ENCODE peak calls at places on chromosome 18, in ten cellular contexts. G is T1000; N is NCI-H2081; I is ecto neural progenitor cell; H is H54; Q is natural killer cell treated with Interleukin-12 subunit alpha and Interleukin-12 subunit beta and Interleukin-15 and Interleukin-18, amount 100 ng/mL, for 72 hours; W is body of pancreas; T is GM23338; A is EL; R is activated CD4-positive, alpha-beta T cell treated with anti-CD3 and anti-CD28 coated beads for 48 hours. X is an unnamed sample.

GRCh38 chr18:3329471-3329870 is 67.5 kb downstream of the MYL12B start:
- DNase-seq in R (no peak), T (peak; percentile 46), W (no peak), N (no peak), G (no peak), I (no peak), A (peak; percentile 21), Q (no peak), H (no peak), X (no peak)

GRCh38 chr18:73579698-73580097 is 567.9 kb downstream of the FBXO15 start:
- DNase-seq in R (no peak), H (no peak), G (no peak), I (no peak), A (no peak), W (no peak), Q (no peak), N (no peak), T (no peak), X (no peak)

GRCh38 chr18:22674300-22674699 is 256.6 kb upstream of the CTAGE1 start:
- DNase-seq in H (peak; percentile 32), R (no peak), I (no peak), G (peak; percentile 35), T (no peak), A (peak; percentile 95), N (no peak), W (no peak), Q (no peak), X (no peak)

GRCh38 chr18:54387631-54388030 is 29.9 kb downstream of the C18orf54 start:
- DNase-seq in A (peak; percentile 42), G (no peak), N (no peak), H (peak; percentile 5), R (no peak), Q (no peak), I (no peak), T (no peak), W (no peak), X (no peak)

GRCh38 chr18:59881728-59882685 is 17.8 kb upstream of the PMAIP1 start:
- DNase-seq in G (no peak), Q (no peak), R (peak; percentile 33), T (no peak), H (no peak), A (peak; percentile 57), W (no peak), I (no peak), N (peak; percentile 9), X (no peak)

GRCh38 chr18:44654555-44654954 is 26.1 kb upstream of the SETBP1 start:
- DNase-seq in W (no peak), H (no peak), T (no peak), N (no peak), I (no peak), A (peak; percentile 93), G (peak; percentile 16), R (no peak), Q (no peak), X (no peak)

GRCh38 chr18:49016648-49017539 is 66.1 kb upstream of the SMAD7 start:
- DNase-seq in G (peak; percentile 63), T (peak; percentile 60), I (peak; percentile 52), N (no peak), H (peak; percentile 69), A (peak; percentile 93), Q (peak; percentile 34), W (peak; percentile 75), R (no peak), X (peak; percentile 69)

GRCh38 chr18:36711813-36712444 is 116.9 kb downstream of the TPGS2 start:
- DNase-seq in I (no peak), Q (no peak), A (peak; percentile 87), W (no peak), N (no peak), R (no peak), T (no peak), H (peak; percentile 22), G (peak; percentile 58), X (no peak)

GRCh38 chr18:79799619-79800352 is 2.0 kb downstream of the KCNG2 start:
- DNase-seq in I (no peak), H (no peak), R (no peak), G (no peak), W (no peak), N (no peak), Q (no peak), T (no peak), A (no peak), X (no peak)

GRCh38 chr18:72544092-72544886 is at the start of gene CBLN2:
- DNase-seq in H (peak; percentile 45), T (peak; percentile 77), I (peak; percentile 88), N (peak; percentile 86), Q (no peak), R (peak; percentile 73), G (peak; percentile 52), A (peak; percentile 4), W (peak; percentile 44), X (no peak)

GRCh38 chr18:48798334-48799197 is 152.2 kb downstream of the SMAD7 start:
- DNase-seq in W (peak; percentile 8), Q (no peak), G (no peak), I (peak; percentile 23), A (no peak), T (no peak), N (no peak), R (no peak), H (no peak), X (peak; percentile 73)

GRCh38 chr18:79542876-79543750 is 136.5 kb upstream of the CTDP1 start:
- DNase-seq in R (no peak), A (no peak), W (no peak), G (no peak), Q (peak; percentile 29), I (no peak), H (no peak), T (no peak), N (no peak), X (no peak)

GRCh38 chr18:76369791-76370555 is 125.1 kb downstream of the ZNF516 start:
- DNase-seq in A (no peak), G (no peak), Q (no peak), N (no peak), W (no peak), H (no peak), I (no peak), T (no peak), R (no peak), X (no peak)

GRCh38 chr18:56305583-56305982 is 332.8 kb downstream of the TXNL1 start:
- DNase-seq in H (no peak), I (no peak), T (no peak), G (no peak), A (no peak), R (no peak), N (no peak), Q (no peak), W (no peak), X (no peak)

X was measured in coronary artery.